ENCODE peak calls at places on chromosomes 13 and 19, in eight cellular contexts. O is K562; X is aorta; E is uterus; F is heart right ventricle; Z is body of pancreas; W is CD4-positive, alpha-beta memory T cell; Y is right atrium auricular region. B is an unnamed sample.

GRCh38 chr19:56091066-56091490 is 30.0 kb downstream of the ZNF787 start:
- DNase-seq in O (no peak), X (no peak), E (no peak), F (no peak), Z (no peak), W (no peak), Y (no peak), B (no peak)

GRCh38 chr19:7098701-7099596 is 29.4 kb downstream of the ZNF557 start:
- DNase-seq in O (peak), X (peak), E (peak), F (peak), Z (peak), W (peak), Y (peak), B (peak)

GRCh38 chr13:31965361-31966066 is 66.1 kb upstream of the FRY start:
- DNase-seq in O (no peak), X (no peak), E (no peak), F (no peak), Z (no peak), W (no peak), Y (no peak), B (no peak)

GRCh38 chr19:54574051-54574450 is 461 bp downstream of the LILRA2 start:
- DNase-seq in O (no peak), X (no peak), E (no peak), F (no peak), Z (no peak), W (no peak), Y (no peak), B (no peak)

GRCh38 chr19:36198116-36198515 is 16.3 kb downstream of the ZNF565 start:
- DNase-seq in O (no peak), X (no peak), E (no peak), F (no peak), Z (no peak), W (no peak), Y (no peak), B (no peak)

GRCh38 chr13:66162470-66162869 is 1067.7 kb downstream of the PCDH9 start:
- DNase-seq in O (no peak), X (no peak), E (no peak), F (no peak), Z (no peak), W (no peak), Y (no peak), B (no peak)

GRCh38 chr19:35975608-35976214 is 19.3 kb upstream of the SDHAF1 start:
- DNase-seq in O (peak), X (no peak), E (no peak), F (no peak), Z (no peak), W (no peak), Y (no peak), B (no peak)

GRCh38 chr13:114035583-114036501 is 62.0 kb upstream of the C13orf46 start:
- DNase-seq in O (no peak), X (no peak), E (peak), F (no peak), Z (no peak), W (no peak), Y (peak), B (peak)

GRCh38 chr19:39463403-39463802 is 17.2 kb upstream of the TIMM50 start:
- DNase-seq in O (no peak), X (no peak), E (no peak), F (no peak), Z (no peak), W (no peak), Y (no peak), B (no peak)

GRCh38 chr19:34426096-34426661 is 2.0 kb upstream of the UBA2 start:
- DNase-seq in O (no peak), X (no peak), E (no peak), F (no peak), Z (no peak), W (no peak), Y (no peak), B (no peak)

GRCh38 chr19:55066107-55066709 is 3.3 kb upstream of the RDH13 start:
- DNase-seq in O (no peak), X (no peak), E (no peak), F (no peak), Z (no peak), W (no peak), Y (no peak), B (no peak)

GRCh38 chr13:56351041-56351440 is 789.7 kb upstream of the PRR20A start:
- DNase-seq in O (no peak), X (no peak), E (no peak), F (no peak), Z (no peak), W (no peak), Y (no peak), B (no peak)

GRCh38 chr19:19098084-19098702 is 34.4 kb downstream of the SLC25A42 start:
- DNase-seq in O (no peak), X (no peak), E (no peak), F (no peak), Z (no peak), W (no peak), Y (no peak), B (no peak)

GRCh38 chr19:38665950-38666661 is 18.7 kb downstream of the ACTN4 start:
- DNase-seq in O (no peak), X (peak), E (peak), F (peak), Z (peak), W (no peak), Y (peak), B (no peak)

GRCh38 chr19:43667524-43668405 is 2.2 kb downstream of the PLAUR start:
- DNase-seq in O (peak), X (no peak), E (peak), F (peak), Z (no peak), W (no peak), Y (no peak), B (no peak)

GRCh38 chr13:35347679-35348205 is 128.7 kb downstream of the MAB21L1 start:
- DNase-seq in O (no peak), X (no peak), E (no peak), F (no peak), Z (no peak), W (no peak), Y (no peak), B (no peak)

GRCh38 chr13:31199849-31200635 is at the start of gene B3GLCT:
- DNase-seq in O (peak), X (peak), E (peak), F (peak), Z (peak), W (peak), Y (peak), B (no peak)

GRCh38 chr13:23175920-23176319 is 4.9 kb upstream of the SGCG start:
- DNase-seq in O (no peak), X (no peak), E (no peak), F (no peak), Z (no peak), W (no peak), Y (no peak), B (no peak)

GRCh38 chr19:54561840-54562239 is 11.8 kb upstream of the LILRA2 start:
- DNase-seq in O (peak), X (no peak), E (no peak), F (no peak), Z (no peak), W (no peak), Y (no peak), B (no peak)

GRCh38 chr13:39779337-39780270 is 124.1 kb downstream of the COG6 start:
- DNase-seq in O (no peak), X (no peak), E (no peak), F (no peak), Z (no peak), W (peak), Y (no peak), B (no peak)

GRCh38 chr19:50712833-50713232 is 6.8 kb downstream of the SHANK1 start:
- DNase-seq in O (no peak), X (no peak), E (no peak), F (no peak), Z (no peak), W (no peak), Y (no peak), B (no peak)

GRCh38 chr13:67493835-67494234 is 263.7 kb upstream of the PCDH9 start:
- DNase-seq in O (peak), X (no peak), E (no peak), F (no peak), Z (no peak), W (no peak), Y (no peak), B (no peak)

GRCh38 chr13:78609464-78610205 is 6.3 kb upstream of the POU4F1 start:
- DNase-seq in O (no peak), X (peak), E (no peak), F (no peak), Z (no peak), W (no peak), Y (no peak), B (no peak)

GRCh38 chr13:111402441-111402840 is 82.0 kb downstream of the TEX29 start:
- DNase-seq in O (no peak), X (peak), E (no peak), F (no peak), Z (no peak), W (no peak), Y (no peak), B (no peak)

GRCh38 chr13:38417727-38418126 is 68.1 kb downstream of the UFM1 start:
- DNase-seq in O (peak), X (no peak), E (no peak), F (no peak), Z (no peak), W (no peak), Y (no peak), B (no peak)

GRCh38 chr13:71522976-71523517 is 344.0 kb downstream of the DACH1 start:
- DNase-seq in O (no peak), X (no peak), E (no peak), F (no peak), Z (no peak), W (no peak), Y (no peak), B (no peak)

GRCh38 chr13:20711301-20712044 is 8.0 kb downstream of the IL17D start:
- DNase-seq in O (no peak), X (no peak), E (no peak), F (no peak), Z (no peak), W (no peak), Y (peak), B (no peak)

GRCh38 chr13:75645141-75645540 is 9.0 kb downstream of the LMO7 start:
- DNase-seq in O (no peak), X (no peak), E (no peak), F (no peak), Z (no peak), W (no peak), Y (no peak), B (no peak)

GRCh38 chr13:75643693-75644092 is 7.6 kb downstream of the LMO7 start:
- DNase-seq in O (no peak), X (no peak), E (no peak), F (no peak), Z (no peak), W (no peak), Y (no peak), B (no peak)

GRCh38 chr13:75650991-75651390 is 14.9 kb downstream of the LMO7 start:
- DNase-seq in O (no peak), X (no peak), E (no peak), F (no peak), Z (no peak), W (no peak), Y (no peak), B (no peak)

GRCh38 chr13:75647126-75647784 is 11.1 kb downstream of the LMO7 start:
- DNase-seq in O (no peak), X (no peak), E (no peak), F (no peak), Z (no peak), W (no peak), Y (no peak), B (no peak)

GRCh38 chr13:75648446-75648845 is 12.3 kb downstream of the LMO7 start:
- DNase-seq in O (no peak), X (no peak), E (no peak), F (no peak), Z (no peak), W (no peak), Y (no peak), B (no peak)
- H3K27ac ChIP-seq in O (no peak), X (no peak), E (no peak), F (no peak), Z (no peak), W (no peak), Y (no peak), B (no peak)

GRCh38 chr19:48636859-48637448 is at the start of gene DBP:
- DNase-seq in O (no peak), X (no peak), E (no peak), F (no peak), Z (no peak), W (no peak), Y (no peak), B (peak)

GRCh38 chr19:48634424-48635262 is 2.5 kb downstream of the DBP start:
- DNase-seq in O (peak), X (peak), E (peak), F (peak), Z (peak), W (peak), Y (peak), B (peak)

GRCh38 chr19:48637449-48637947 is 319 bp upstream of the DBP start:
- DNase-seq in O (peak), X (peak), E (peak), F (peak), Z (peak), W (peak), Y (peak), B (peak)

GRCh38 chr19:48635263-48635965 is 1.8 kb downstream of the DBP start:
- DNase-seq in O (peak), X (peak), E (peak), F (peak), Z (peak), W (peak), Y (no peak), B (no peak)

DNA sequence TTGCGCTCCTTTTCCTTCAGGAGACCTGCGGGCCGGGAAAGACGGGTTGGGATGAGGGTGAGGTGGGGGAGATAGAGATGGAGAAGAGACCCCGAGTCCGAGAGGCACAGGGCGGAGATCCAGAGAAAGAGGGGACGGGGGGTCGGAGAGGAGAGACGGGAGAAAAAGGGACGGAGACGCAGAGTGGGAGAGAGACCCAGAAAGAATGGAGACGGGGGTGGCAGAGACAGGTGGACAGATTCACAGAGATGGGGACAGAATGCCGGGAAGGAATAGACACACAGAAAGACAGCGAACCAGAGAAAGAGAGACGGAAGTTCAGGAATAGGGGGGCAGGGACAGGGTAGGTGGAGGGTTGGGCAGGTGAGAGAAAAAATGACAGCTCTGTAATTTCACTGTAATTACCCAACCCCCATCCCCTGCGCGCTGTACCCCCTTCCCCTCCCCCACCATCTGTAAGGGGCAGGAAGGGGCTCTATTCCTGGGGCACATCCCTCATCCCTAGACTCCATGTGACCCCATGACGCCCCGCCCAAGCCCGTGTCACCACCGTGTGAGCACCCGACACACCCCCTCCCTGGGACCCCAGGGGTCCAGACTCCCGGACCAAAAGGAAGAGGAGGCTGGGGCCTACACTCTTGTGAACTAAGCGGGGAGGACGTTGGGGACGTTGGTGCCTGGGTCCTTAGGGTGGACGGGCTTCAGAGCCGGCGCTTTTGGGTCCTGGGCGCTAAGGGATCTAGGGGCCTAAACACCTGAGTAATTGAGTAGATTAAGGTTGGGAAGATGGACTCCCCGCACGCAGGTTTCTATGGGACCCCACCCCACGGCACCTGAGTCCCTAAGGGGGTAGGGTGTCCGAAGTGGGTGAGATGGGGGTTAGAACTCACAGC is 967 bp downstream of the DBP start:
- DNase-seq in O (no peak), X (no peak), E (peak), F (no peak), Z (no peak), W (no peak), Y (no peak), B (peak)
- H3K27ac ChIP-seq in O (peak), X (peak), E (peak), F (peak), Z (peak), W (peak), Y (peak), B (peak)

GRCh38 chr13:99124695-99125334 is 75.8 kb upstream of the UBAC2 start:
- DNase-seq in O (peak), X (no peak), E (no peak), F (no peak), Z (no peak), W (no peak), Y (no peak), B (no peak)
- H3K27ac ChIP-seq in O (no peak), X (peak), E (no peak), F (no peak), Z (no peak), W (no peak), Y (no peak), B (no peak)

GRCh38 chr13:73782781-73783180 is 351.4 kb downstream of the KLF12 start:
- DNase-seq in O (no peak), X (no peak), E (no peak), F (no peak), Z (no peak), W (no peak), Y (no peak), B (no peak)
- H3K27ac ChIP-seq in O (no peak), X (no peak), E (no peak), F (no peak), Z (no peak), W (no peak), Y (no peak), B (no peak)

GRCh38 chr19:31149306-31149975 is 199.8 kb downstream of the TSHZ3 start:
- DNase-seq in O (no peak), X (no peak), E (no peak), F (no peak), Z (no peak), W (no peak), Y (no peak), B (no peak)

GRCh38 chr19:31145909-31146453 is 203.3 kb downstream of the TSHZ3 start:
- DNase-seq in O (no peak), X (no peak), E (no peak), F (no peak), Z (no peak), W (no peak), Y (no peak), B (no peak)

GRCh38 chr19:31146546-31147183 is 202.6 kb downstream of the TSHZ3 start:
- DNase-seq in O (no peak), X (no peak), E (no peak), F (no peak), Z (no peak), W (no peak), Y (no peak), B (no peak)

GRCh38 chr19:31148671-31149070 is 200.6 kb downstream of the TSHZ3 start:
- DNase-seq in O (no peak), X (no peak), E (no peak), F (no peak), Z (no peak), W (no peak), Y (no peak), B (no peak)

DNA sequence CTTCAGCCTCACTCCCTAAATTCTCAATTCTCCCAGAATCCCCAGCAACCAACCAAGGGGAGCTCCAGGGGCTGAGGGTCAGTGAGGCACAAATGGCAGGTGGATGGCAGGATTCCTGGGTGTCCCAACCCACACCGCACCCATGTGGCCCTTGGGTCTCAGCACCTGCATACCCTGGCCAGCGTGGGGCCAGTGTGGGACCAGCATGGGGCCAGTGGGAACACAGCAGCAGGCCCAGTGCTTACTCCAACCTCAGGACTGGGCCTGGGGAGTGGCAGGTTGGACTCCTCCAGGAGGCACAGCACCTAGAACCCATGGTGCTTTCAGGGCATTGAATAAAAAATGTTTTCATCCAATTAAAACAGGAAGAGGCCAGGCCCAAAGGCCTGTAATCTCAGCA is 202.0 kb downstream of the TSHZ3 start:
- DNase-seq in O (no peak), X (no peak), E (no peak), F (no peak), Z (no peak), W (no peak), Y (no peak), B (no peak)
- H3K27ac ChIP-seq in O (no peak), X (no peak), E (no peak), F (no peak), Z (no peak), W (no peak), Y (no peak), B (no peak)

GRCh38 chr19:47890865-47891621 is 4.9 kb upstream of the SULT2A1 start:
- DNase-seq in O (no peak), X (no peak), E (no peak), F (no peak), Z (no peak), W (no peak), Y (no peak), B (no peak)
- H3K27ac ChIP-seq in O (peak), X (no peak), E (peak), F (no peak), Z (no peak), W (no peak), Y (no peak), B (no peak)

GRCh38 chr13:74289861-74290260 is 155.7 kb upstream of the KLF12 start:
- DNase-seq in O (no peak), X (no peak), E (no peak), F (no peak), Z (no peak), W (no peak), Y (no peak), B (no peak)

GRCh38 chr13:74289130-74289529 is 154.9 kb upstream of the KLF12 start:
- DNase-seq in O (no peak), X (no peak), E (no peak), F (no peak), Z (no peak), W (no peak), Y (no peak), B (no peak)

GRCh38 chr13:74288361-74288911 is 154.2 kb upstream of the KLF12 start:
- DNase-seq in O (no peak), X (peak), E (peak), F (peak), Z (no peak), W (no peak), Y (no peak), B (peak)

GRCh38 chr13:74290324-74290773 is 156.1 kb upstream of the KLF12 start:
- DNase-seq in O (no peak), X (no peak), E (peak), F (no peak), Z (no peak), W (peak), Y (no peak), B (no peak)

DNA sequence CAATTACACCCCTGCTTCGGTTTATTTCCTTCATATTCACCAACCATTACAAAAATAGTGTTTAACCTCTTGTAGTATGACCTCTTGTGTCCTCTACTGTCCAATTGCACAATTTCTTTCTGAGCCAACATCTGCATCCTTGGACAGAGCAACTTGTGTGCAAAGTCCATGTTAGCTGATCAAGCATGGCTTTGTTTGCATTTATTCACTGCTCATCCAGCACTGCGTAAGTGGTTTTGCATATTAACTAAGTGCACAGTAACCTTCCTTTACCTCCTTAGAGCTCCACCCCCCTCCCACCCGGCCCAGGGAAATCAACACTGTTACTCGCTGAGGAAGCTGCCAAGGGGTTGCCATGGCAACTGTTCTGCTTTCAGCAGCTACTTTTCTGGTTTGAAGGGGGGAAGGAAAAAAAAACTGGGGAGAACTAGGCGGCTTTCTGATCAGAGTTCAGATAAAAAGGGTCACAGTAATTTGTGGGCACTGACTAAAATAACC is 153.5 kb upstream of the KLF12 start:
- DNase-seq in O (no peak), X (peak), E (peak), F (peak), Z (peak), W (peak), Y (peak), B (peak)
- H3K27ac ChIP-seq in O (no peak), X (no peak), E (no peak), F (no peak), Z (no peak), W (peak), Y (no peak), B (peak)